ENCODE peak calls at places on chromosomes 12 and 14, in five cellular contexts. L is psoas muscle; F is CD8-positive, alpha-beta T cell; Q is tibial artery; T is adrenal gland. Z is an unnamed sample. For H3K36me3 and H3K9me3, the result is how much of the 10 kb centered on the place peaks cover.

GRCh38 chr12:76272292-76272691 is 75.9 kb downstream of the BBS10 start:
- DNase-seq in Q (no peak), L (no peak), F (no peak), T (no peak), Z (no peak)

GRCh38 chr12:89707623-89707991 is 1.0 kb downstream of the ATP2B1 start:
- DNase-seq in L (peak), Q (peak), F (no peak), T (peak), Z (no peak)

GRCh38 chr12:41514907-41515306 is 326.8 kb downstream of the PDZRN4 start:
- DNase-seq in F (no peak), L (no peak), T (no peak), Q (no peak), Z (no peak)

GRCh38 chr12:25368542-25368941 is 117.8 kb upstream of the KRAS start:
- DNase-seq in L (no peak), Q (no peak), T (no peak), F (no peak), Z (no peak)

GRCh38 chr12:63917864-63918742 is 73.6 kb downstream of the SRGAP1 start:
- DNase-seq in T (peak), Q (no peak), L (no peak), F (no peak), Z (no peak)

GRCh38 chr14:29028973-29029582 is 262.5 kb downstream of the FOXG1 start:
- DNase-seq in T (no peak), Q (no peak), L (no peak), F (no peak), Z (no peak)

GRCh38 chr14:41285193-41285748 is 321.4 kb upstream of the LRFN5 start:
- DNase-seq in F (no peak), Q (peak), L (no peak), T (peak), Z (no peak)

GRCh38 chr14:95993768-95994592 is 45.2 kb upstream of the C14orf132 start:
- DNase-seq in L (no peak), T (peak), F (no peak), Q (no peak), Z (no peak)

GRCh38 chr12:97650242-97650641 is 187.6 kb downstream of the RMST start:
- DNase-seq in L (no peak), Q (no peak), T (no peak), F (no peak), Z (no peak)

GRCh38 chr12:96220902-96221301 is 26.7 kb downstream of the ELK3 start:
- DNase-seq in Q (no peak), L (no peak), T (no peak), F (no peak), Z (peak)

GRCh38 chr12:65155784-65156183 is 13.6 kb upstream of the LEMD3 start:
- DNase-seq in T (no peak), F (no peak), L (no peak), Q (no peak), Z (no peak)

GRCh38 chr12:117441751-117442150 is 80.3 kb upstream of the NOS1 start:
- DNase-seq in F (no peak), L (peak), T (peak), Q (no peak), Z (no peak)

DNA sequence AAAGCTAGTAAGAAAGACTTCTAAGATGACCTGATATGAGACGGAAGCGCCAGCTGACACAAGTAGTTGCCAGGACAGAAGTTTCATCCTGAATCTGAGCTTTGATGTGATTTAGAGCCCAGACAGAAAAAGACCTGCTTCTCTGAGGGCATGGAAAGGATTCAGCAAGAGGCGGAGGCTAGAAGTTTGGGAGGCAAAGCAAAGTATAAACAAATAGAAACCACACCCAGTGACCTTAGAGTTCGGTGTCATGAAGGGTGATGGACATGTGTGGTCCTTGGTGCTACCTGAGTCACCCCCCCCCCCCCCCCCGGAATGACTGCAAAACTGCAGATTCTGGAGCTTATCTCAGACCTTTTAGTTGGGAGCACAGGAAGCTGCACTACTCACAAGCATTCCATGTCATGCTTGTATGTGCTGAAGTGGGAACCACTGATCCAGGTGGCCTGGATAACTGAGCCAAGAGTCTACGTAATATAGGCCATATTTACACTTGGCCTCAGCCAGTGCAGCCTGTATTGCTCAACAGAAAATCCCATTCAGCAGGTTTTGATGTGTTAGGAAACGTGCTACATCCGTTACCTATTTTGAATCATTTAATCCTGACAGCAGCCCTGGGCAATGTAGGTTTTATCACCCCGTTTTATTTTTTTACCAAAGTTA is 191.4 kb downstream of the ANO6 start:
- DNase-seq in F (no peak), Q (no peak), L (no peak), T (no peak), Z (no peak)
- H3K27ac ChIP-seq in F (no peak), Q (no peak), L (peak), T (peak), Z (peak)

GRCh38 chr12:132071837-132072384 is 72.2 kb downstream of the DDX51 start:
- DNase-seq in T (no peak), L (no peak), F (no peak), Q (no peak), Z (no peak)
- H3K36me3 ChIP-seq in T (half or more), L (under half), F (under half), Q (half or more), Z (half or more)

DNA sequence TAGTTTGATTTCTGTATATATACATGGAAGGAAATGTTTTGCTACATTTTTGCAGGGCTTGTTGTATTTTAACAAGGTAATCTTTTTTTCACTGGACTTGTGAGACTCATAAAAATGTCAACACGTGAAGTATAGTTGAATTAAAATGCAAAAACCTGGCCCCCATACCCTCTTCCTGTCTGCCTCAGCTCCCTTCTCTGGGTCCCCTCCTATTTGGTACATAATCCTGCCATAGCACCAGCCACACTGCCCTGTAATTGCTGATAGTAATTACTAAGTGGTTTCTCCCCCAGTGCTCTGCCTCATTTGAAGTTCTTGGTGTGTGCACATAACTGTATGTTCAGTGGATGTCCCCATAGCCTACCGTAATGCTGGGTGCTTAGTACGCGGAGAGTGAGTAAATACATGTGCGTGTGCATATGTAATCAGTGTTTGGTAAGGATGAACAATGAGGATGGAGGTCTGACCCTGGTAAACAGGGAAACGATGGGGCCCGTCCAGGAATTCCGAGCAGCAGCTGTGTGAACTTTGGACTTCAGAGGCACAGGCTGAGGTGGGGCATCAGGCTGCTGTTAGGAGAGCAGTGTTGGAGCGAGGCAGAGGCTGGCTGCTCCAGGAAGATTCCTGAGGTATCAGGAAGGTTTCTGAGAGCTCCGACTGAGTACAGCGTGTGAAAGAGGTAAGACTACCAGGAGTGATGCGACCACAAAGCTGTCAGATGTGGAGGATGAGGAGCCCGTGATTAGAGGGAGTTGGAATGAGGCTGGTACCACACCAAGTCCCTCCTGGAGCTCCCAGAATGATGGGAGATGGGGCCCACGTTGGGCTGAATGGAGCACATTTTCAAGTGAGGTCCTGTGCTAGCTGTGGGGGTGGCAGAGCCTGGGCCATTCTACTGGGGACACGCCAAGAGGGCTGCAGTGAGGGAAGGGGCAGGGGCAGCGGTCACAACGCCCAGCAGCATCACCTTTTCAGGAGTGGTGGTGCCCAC is 106.8 kb downstream of the PELI2 start:
- DNase-seq in F (no peak), L (no peak), T (no peak), Q (no peak), Z (no peak)
- H3K9me3 ChIP-seq in F (under half), L (under half), T (under half), Q (under half), Z (under half)

GRCh38 chr12:56571131-56571530 is 49.5 kb downstream of the RBMS2 start:
- DNase-seq in T (no peak), F (no peak), Q (no peak), L (no peak), Z (no peak)

DNA sequence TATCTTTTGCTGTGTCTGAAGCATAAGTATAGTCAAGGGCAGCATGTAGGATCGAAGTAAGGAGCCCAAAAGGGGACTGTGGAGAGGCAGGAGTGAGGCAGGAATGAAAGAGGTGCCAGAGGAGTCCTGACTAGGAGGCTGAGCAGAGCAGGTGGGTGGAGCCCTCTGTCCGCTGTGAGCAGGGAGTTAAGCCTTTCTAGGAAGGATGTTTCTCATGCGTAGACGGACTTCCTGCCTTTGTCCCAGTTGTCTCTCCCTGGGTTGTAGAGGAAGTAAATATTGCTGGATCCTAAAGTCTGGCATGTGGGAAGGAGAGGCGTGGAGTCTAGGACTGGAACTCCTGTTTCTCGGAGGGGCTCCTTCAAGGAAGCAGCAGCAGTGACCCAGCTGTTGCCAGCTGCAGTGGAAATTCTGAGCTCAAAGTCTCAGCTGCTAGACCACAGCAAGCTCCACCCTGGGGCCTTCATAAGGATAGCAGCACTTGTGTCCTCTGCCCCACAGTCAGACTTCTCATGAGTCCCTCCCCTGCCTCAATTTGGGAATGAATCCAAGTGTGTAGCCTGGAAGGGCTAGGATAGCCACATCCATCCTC is 44.0 kb downstream of the RBMS2 start:
- DNase-seq in L (peak), T (peak), Q (peak), F (no peak), Z (peak)
- H3K27ac ChIP-seq in L (peak), T (peak), Q (peak), F (no peak), Z (peak)

GRCh38 chr14:64176330-64176729 is 117.8 kb downstream of the ESR2 start:
- DNase-seq in L (no peak), Q (no peak), F (no peak), T (no peak), Z (no peak)

GRCh38 chr14:64178814-64179213 is 115.4 kb downstream of the ESR2 start:
- DNase-seq in Q (no peak), F (no peak), T (no peak), L (no peak), Z (no peak)

GRCh38 chr14:64170190-64170589 is 124.0 kb downstream of the ESR2 start:
- DNase-seq in T (no peak), L (no peak), F (no peak), Q (no peak), Z (no peak)

DNA sequence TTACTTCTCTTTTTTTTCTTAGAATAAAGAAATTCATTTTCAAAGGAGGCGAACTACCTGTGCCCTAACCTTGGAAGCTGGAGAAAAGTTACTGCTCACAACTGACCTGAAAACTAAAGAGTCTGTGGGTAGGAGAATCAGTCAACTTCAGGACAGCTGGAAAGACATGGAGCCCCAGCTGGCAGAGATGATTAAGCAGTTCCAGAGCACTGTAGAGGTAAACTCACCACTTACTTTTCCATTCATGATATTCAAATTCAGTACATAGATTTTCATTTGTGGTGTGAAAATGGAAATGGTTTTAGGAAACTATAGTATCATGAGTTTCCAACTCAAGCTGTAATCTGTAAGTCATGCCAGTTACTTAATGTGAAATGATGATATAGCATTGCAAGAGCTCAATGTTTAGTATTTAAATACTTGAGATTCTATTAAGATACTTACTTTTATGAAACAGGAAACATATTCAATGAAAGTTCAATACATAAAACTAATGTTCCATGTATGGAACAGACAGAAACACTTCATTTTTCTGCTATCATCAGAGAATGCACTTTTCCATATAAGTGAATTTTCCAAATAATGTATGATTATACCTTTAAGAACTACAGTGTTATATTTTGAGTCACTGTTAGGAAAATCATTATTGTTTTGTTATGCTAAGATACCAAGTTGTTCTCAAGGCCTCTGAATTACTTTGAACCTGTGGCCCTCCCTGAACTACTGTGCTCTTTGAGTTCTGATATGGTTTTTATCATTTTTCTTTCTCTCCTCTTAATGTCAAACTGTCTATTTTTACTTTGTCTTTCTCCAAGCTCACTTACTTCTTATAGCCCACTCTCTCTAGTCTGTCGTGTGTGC is 119.0 kb downstream of the ESR2 start:
- DNase-seq in F (no peak), T (no peak), Q (no peak), L (no peak), Z (no peak)
- H3K36me3 ChIP-seq in F (under half), T (under half), Q (half or more), L (under half), Z (half or more)

DNA sequence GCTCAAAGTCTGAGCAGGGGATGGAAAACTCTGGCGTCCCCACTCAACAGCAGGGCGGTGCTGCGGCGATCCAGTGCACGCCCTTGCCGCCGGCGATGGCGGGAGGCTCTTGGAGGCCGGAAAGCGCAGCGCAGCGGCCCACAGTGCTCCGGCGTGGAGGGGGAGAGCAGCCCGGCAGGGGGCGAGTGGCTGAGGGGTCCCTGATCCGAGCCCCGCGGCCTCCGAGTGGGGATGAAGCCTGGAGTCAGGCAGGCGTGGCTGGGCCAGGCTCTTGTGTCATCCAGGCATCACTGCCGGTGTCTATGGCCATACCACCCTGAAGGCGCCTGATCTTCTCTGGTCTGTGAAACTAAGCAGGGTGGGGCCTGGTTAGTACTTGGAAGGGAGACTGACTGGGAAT is 183.1 kb downstream of the ALG10 start:
- DNase-seq in T (no peak), F (no peak), L (no peak), Q (no peak), Z (no peak)
- H3K9me3 ChIP-seq in T (under half), F (under half), L (under half), Q (under half), Z (under half)

GRCh38 chr14:81533212-81533535 is 479 bp downstream of the SEL1L start:
- DNase-seq in Q (no peak), F (no peak), T (no peak), L (no peak), Z (no peak)
- H3K27ac ChIP-seq in Q (peak), F (peak), T (peak), L (peak), Z (peak)

GRCh38 chr12:55901881-55902490 is 25.7 kb downstream of the PYM1 start:
- DNase-seq in T (peak), Q (no peak), F (no peak), L (no peak), Z (no peak)
- H3K36me3 ChIP-seq in T (under half), Q (under half), F (under half), L (under half), Z (under half)

DNA sequence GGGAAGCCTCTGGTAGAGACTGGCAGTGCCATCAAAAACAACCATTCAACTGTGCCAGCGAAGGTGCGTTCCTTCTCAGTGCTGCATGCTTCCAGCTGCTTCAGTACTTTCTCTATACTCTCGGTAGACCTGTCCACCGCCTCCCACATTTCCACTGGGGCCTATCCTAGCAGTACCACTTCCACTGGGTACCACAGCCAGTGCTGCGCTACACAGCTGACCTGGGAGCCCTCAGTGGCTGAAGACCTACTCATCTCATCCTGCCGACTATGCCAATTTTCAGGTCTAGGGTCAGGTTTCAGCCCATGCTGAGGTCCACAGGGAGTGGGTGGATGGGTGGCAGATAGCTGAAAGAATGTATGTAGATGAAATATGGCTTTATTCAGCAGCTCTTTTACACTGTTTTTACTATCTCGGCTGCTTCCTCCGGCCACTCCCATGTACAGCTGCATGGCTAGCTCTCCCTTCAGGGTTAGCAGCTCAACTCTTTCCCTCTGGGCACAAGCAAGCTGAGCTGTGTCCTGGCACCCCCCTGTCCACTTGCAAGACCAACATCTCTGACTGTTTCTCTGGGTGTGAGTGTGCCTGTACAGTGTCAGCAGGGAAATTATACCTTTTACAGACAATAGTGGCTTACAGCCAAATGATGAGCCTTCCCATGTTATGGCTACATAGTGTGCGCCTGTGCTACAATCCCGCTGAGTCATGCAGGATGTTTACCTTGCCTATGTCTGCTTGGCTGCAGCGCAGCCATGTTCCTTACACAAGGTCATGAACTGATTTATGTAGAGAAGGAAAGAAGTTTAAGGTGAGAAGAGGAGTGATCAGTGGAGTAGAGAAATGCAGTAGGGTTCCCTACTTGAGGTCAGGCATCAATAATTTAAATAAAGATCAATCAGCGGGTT is 125.7 kb upstream of the DDHD1 start:
- DNase-seq in F (no peak), Q (no peak), T (no peak), L (no peak), Z (no peak)
- H3K9me3 ChIP-seq in F (under half), Q (under half), T (under half), L (under half), Z (under half)